ENCODE peak calls at places on chromosomes 6 and 20, in seven cellular contexts. One of them, this sample, is unnamed.

GRCh38 chr6:7261030-7261841 is 51.8 kb downstream of the SSR1 start:
- DNase-seq in RWPE2: peak
- DNase-seq in iPS DF 6.9: peak
- DNase-seq in IMR-90: peak
- DNase-seq in aorta: peak
- DNase-seq in astrocyte: peak
- DNase-seq in SJSA1: peak
- DNase-seq in this sample: peak

GRCh38 chr6:40899684-40900155 is 139.3 kb downstream of the UNC5CL start:
- DNase-seq in astrocyte: no peak
- DNase-seq in SJSA1: no peak
- DNase-seq in IMR-90: no peak
- DNase-seq in aorta: no peak
- DNase-seq in iPS DF 6.9: no peak
- DNase-seq in RWPE2: no peak
- DNase-seq in this sample: no peak

GRCh38 chr20:2874456-2874855 is 1.2 kb downstream of the PTPRA start:
- DNase-seq in SJSA1: peak
- DNase-seq in IMR-90: peak
- DNase-seq in astrocyte: no peak
- DNase-seq in iPS DF 6.9: no peak
- DNase-seq in aorta: no peak
- DNase-seq in RWPE2: no peak
- DNase-seq in this sample: no peak

GRCh38 chr6:123742626-123743025 is 61.0 kb upstream of the NKAIN2 start:
- DNase-seq in astrocyte: peak
- DNase-seq in SJSA1: no peak
- DNase-seq in iPS DF 6.9: no peak
- DNase-seq in IMR-90: no peak
- DNase-seq in aorta: no peak
- DNase-seq in RWPE2: no peak
- DNase-seq in this sample: no peak

GRCh38 chr20:48102821-48103635 is 317.7 kb upstream of the SULF2 start:
- DNase-seq in iPS DF 6.9: no peak
- DNase-seq in SJSA1: no peak
- DNase-seq in astrocyte: peak
- DNase-seq in IMR-90: no peak
- DNase-seq in aorta: no peak
- DNase-seq in RWPE2: peak
- DNase-seq in this sample: no peak

GRCh38 chr20:58470336-58470978 is 44.7 kb downstream of the APCDD1L start:
- DNase-seq in IMR-90: no peak
- DNase-seq in iPS DF 6.9: no peak
- DNase-seq in aorta: no peak
- DNase-seq in astrocyte: no peak
- DNase-seq in SJSA1: no peak
- DNase-seq in RWPE2: peak
- DNase-seq in this sample: no peak

GRCh38 chr6:42929928-42930360 is 664 bp downstream of the CNPY3 start:
- DNase-seq in astrocyte: peak
- DNase-seq in iPS DF 6.9: no peak
- DNase-seq in RWPE2: no peak
- DNase-seq in IMR-90: peak
- DNase-seq in SJSA1: no peak
- DNase-seq in aorta: peak
- DNase-seq in this sample: peak

GRCh38 chr6:156065838-156066237 is 610.2 kb upstream of the NOX3 start:
- DNase-seq in SJSA1: no peak
- DNase-seq in aorta: no peak
- DNase-seq in iPS DF 6.9: no peak
- DNase-seq in RWPE2: no peak
- DNase-seq in astrocyte: no peak
- DNase-seq in IMR-90: no peak
- DNase-seq in this sample: no peak

GRCh38 chr6:20873425-20874190 is 339.4 kb downstream of the CDKAL1 start:
- DNase-seq in IMR-90: no peak
- DNase-seq in SJSA1: no peak
- DNase-seq in aorta: no peak
- DNase-seq in iPS DF 6.9: no peak
- DNase-seq in astrocyte: no peak
- DNase-seq in RWPE2: no peak
- DNase-seq in this sample: no peak

GRCh38 chr6:149248688-149249369 is 68.7 kb upstream of the TAB2 start:
- DNase-seq in aorta: no peak
- DNase-seq in iPS DF 6.9: no peak
- DNase-seq in SJSA1: peak
- DNase-seq in RWPE2: no peak
- DNase-seq in IMR-90: no peak
- DNase-seq in astrocyte: no peak
- DNase-seq in this sample: peak

GRCh38 chr6:15283986-15284361 is 38.1 kb downstream of the JARID2 start:
- DNase-seq in IMR-90: no peak
- DNase-seq in RWPE2: no peak
- DNase-seq in SJSA1: peak
- DNase-seq in iPS DF 6.9: no peak
- DNase-seq in aorta: no peak
- DNase-seq in astrocyte: peak
- DNase-seq in this sample: no peak

GRCh38 chr20:64256282-64256947 is 867 bp downstream of the PCMTD2 start:
- DNase-seq in iPS DF 6.9: no peak
- DNase-seq in aorta: no peak
- DNase-seq in RWPE2: no peak
- DNase-seq in astrocyte: peak
- DNase-seq in SJSA1: no peak
- DNase-seq in IMR-90: peak
- DNase-seq in this sample: no peak

GRCh38 chr6:72787521-72788031 is 165.7 kb downstream of the KCNQ5 start:
- DNase-seq in RWPE2: peak
- DNase-seq in SJSA1: peak
- DNase-seq in IMR-90: peak
- DNase-seq in astrocyte: peak
- DNase-seq in aorta: no peak
- DNase-seq in iPS DF 6.9: peak
- DNase-seq in this sample: peak

GRCh38 chr6:163181666-163182180 is 232.8 kb upstream of the QKI start:
- DNase-seq in iPS DF 6.9: no peak
- DNase-seq in aorta: no peak
- DNase-seq in RWPE2: no peak
- DNase-seq in SJSA1: no peak
- DNase-seq in astrocyte: no peak
- DNase-seq in IMR-90: no peak
- DNase-seq in this sample: no peak

GRCh38 chr6:148118303-148118702 is 224.3 kb upstream of the SASH1 start:
- DNase-seq in astrocyte: no peak
- DNase-seq in iPS DF 6.9: no peak
- DNase-seq in RWPE2: no peak
- DNase-seq in SJSA1: no peak
- DNase-seq in IMR-90: no peak
- DNase-seq in aorta: no peak
- DNase-seq in this sample: no peak

GRCh38 chr6:105191351-105191750 is 11.5 kb upstream of the POPDC3 start:
- DNase-seq in SJSA1: no peak
- DNase-seq in aorta: no peak
- DNase-seq in RWPE2: no peak
- DNase-seq in astrocyte: no peak
- DNase-seq in iPS DF 6.9: no peak
- DNase-seq in IMR-90: peak
- DNase-seq in this sample: no peak

GRCh38 chr6:31680841-31681671 is at the start of gene LY6G5C:
- DNase-seq in SJSA1: peak
- DNase-seq in RWPE2: no peak
- DNase-seq in iPS DF 6.9: no peak
- DNase-seq in IMR-90: peak
- DNase-seq in astrocyte: peak
- DNase-seq in aorta: peak
- DNase-seq in this sample: peak

GRCh38 chr20:33648396-33649004 is 13.6 kb upstream of the C20orf144 start:
- DNase-seq in IMR-90: no peak
- DNase-seq in RWPE2: peak
- DNase-seq in SJSA1: no peak
- DNase-seq in iPS DF 6.9: no peak
- DNase-seq in aorta: no peak
- DNase-seq in astrocyte: no peak
- DNase-seq in this sample: peak

GRCh38 chr20:52470561-52470960 is 279.0 kb upstream of the ZFP64 start:
- DNase-seq in iPS DF 6.9: no peak
- DNase-seq in SJSA1: no peak
- DNase-seq in IMR-90: no peak
- DNase-seq in astrocyte: no peak
- DNase-seq in aorta: no peak
- DNase-seq in RWPE2: no peak
- DNase-seq in this sample: no peak

GRCh38 chr6:6785163-6785521 is 196.6 kb downstream of the LY86 start:
- DNase-seq in IMR-90: no peak
- DNase-seq in astrocyte: no peak
- DNase-seq in aorta: no peak
- DNase-seq in SJSA1: no peak
- DNase-seq in RWPE2: no peak
- DNase-seq in iPS DF 6.9: no peak
- DNase-seq in this sample: no peak

GRCh38 chr20:62122659-62123449 is 579 bp downstream of the LSM14B start:
- DNase-seq in IMR-90: no peak
- DNase-seq in RWPE2: peak
- DNase-seq in iPS DF 6.9: no peak
- DNase-seq in SJSA1: peak
- DNase-seq in astrocyte: no peak
- DNase-seq in aorta: peak
- DNase-seq in this sample: peak

GRCh38 chr20:46121531-46121930 is 3.4 kb downstream of the CD40 start:
- DNase-seq in iPS DF 6.9: no peak
- DNase-seq in SJSA1: no peak
- DNase-seq in astrocyte: no peak
- DNase-seq in IMR-90: no peak
- DNase-seq in RWPE2: no peak
- DNase-seq in aorta: no peak
- DNase-seq in this sample: no peak

GRCh38 chr6:3032986-3033385 is 33.3 kb downstream of the NQO2 start:
- DNase-seq in IMR-90: peak
- DNase-seq in SJSA1: no peak
- DNase-seq in iPS DF 6.9: no peak
- DNase-seq in aorta: no peak
- DNase-seq in RWPE2: no peak
- DNase-seq in astrocyte: peak
- DNase-seq in this sample: peak

GRCh38 chr6:124433369-124434064 is 528.7 kb upstream of the RNF217 start:
- DNase-seq in IMR-90: no peak
- DNase-seq in aorta: no peak
- DNase-seq in SJSA1: no peak
- DNase-seq in astrocyte: peak
- DNase-seq in RWPE2: no peak
- DNase-seq in iPS DF 6.9: no peak
- DNase-seq in this sample: no peak

GRCh38 chr6:149451361-149452061 is 33.3 kb downstream of the ZC3H12D start:
- DNase-seq in aorta: peak
- DNase-seq in IMR-90: no peak
- DNase-seq in RWPE2: no peak
- DNase-seq in SJSA1: no peak
- DNase-seq in astrocyte: no peak
- DNase-seq in iPS DF 6.9: no peak
- DNase-seq in this sample: no peak

GRCh38 chr6:138970159-138970558 is 17.9 kb downstream of the REPS1 start:
- DNase-seq in aorta: no peak
- DNase-seq in SJSA1: no peak
- DNase-seq in astrocyte: no peak
- DNase-seq in IMR-90: no peak
- DNase-seq in iPS DF 6.9: no peak
- DNase-seq in RWPE2: no peak
- DNase-seq in this sample: no peak
- H3K4me3 ChIP-seq in aorta: no peak
- H3K4me3 ChIP-seq in SJSA1: no peak
- H3K4me3 ChIP-seq in astrocyte: no peak
- H3K4me3 ChIP-seq in IMR-90: no peak
- H3K4me3 ChIP-seq in iPS DF 6.9: no peak
- H3K4me3 ChIP-seq in RWPE2: no peak
- H3K4me3 ChIP-seq in this sample: no peak

GRCh38 chr6:170268216-170269129 is 22.4 kb downstream of the DLL1 start:
- DNase-seq in IMR-90: no peak
- DNase-seq in astrocyte: no peak
- DNase-seq in iPS DF 6.9: no peak
- DNase-seq in SJSA1: no peak
- DNase-seq in RWPE2: peak
- DNase-seq in aorta: peak
- DNase-seq in this sample: no peak

GRCh38 chr6:170271771-170272314 is 19.0 kb downstream of the DLL1 start:
- DNase-seq in IMR-90: no peak
- DNase-seq in aorta: peak
- DNase-seq in astrocyte: no peak
- DNase-seq in RWPE2: no peak
- DNase-seq in SJSA1: no peak
- DNase-seq in iPS DF 6.9: no peak
- DNase-seq in this sample: no peak

GRCh38 chr6:170269151-170269872 is 21.6 kb downstream of the DLL1 start:
- DNase-seq in IMR-90: no peak
- DNase-seq in aorta: peak
- DNase-seq in iPS DF 6.9: no peak
- DNase-seq in RWPE2: peak
- DNase-seq in SJSA1: no peak
- DNase-seq in astrocyte: no peak
- DNase-seq in this sample: no peak

GRCh38 chr6:170270984-170271593 is 19.8 kb downstream of the DLL1 start:
- DNase-seq in SJSA1: no peak
- DNase-seq in RWPE2: peak
- DNase-seq in iPS DF 6.9: no peak
- DNase-seq in aorta: peak
- DNase-seq in astrocyte: no peak
- DNase-seq in IMR-90: no peak
- DNase-seq in this sample: no peak

GRCh38 chr6:170269873-170270541 is 20.9 kb downstream of the DLL1 start:
- DNase-seq in astrocyte: no peak
- DNase-seq in RWPE2: peak
- DNase-seq in aorta: peak
- DNase-seq in IMR-90: peak
- DNase-seq in SJSA1: no peak
- DNase-seq in iPS DF 6.9: no peak
- DNase-seq in this sample: no peak
- H3K4me3 ChIP-seq in astrocyte: no peak
- H3K4me3 ChIP-seq in RWPE2: no peak
- H3K4me3 ChIP-seq in aorta: no peak
- H3K4me3 ChIP-seq in IMR-90: no peak
- H3K4me3 ChIP-seq in SJSA1: no peak
- H3K4me3 ChIP-seq in iPS DF 6.9: no peak
- H3K4me3 ChIP-seq in this sample: no peak

GRCh38 chr20:57092112-57092899 is 174.1 kb downstream of the BMP7 start:
- DNase-seq in RWPE2: peak
- DNase-seq in astrocyte: no peak
- DNase-seq in iPS DF 6.9: peak
- DNase-seq in SJSA1: peak
- DNase-seq in aorta: no peak
- DNase-seq in IMR-90: peak
- DNase-seq in this sample: peak
- H3K4me3 ChIP-seq in RWPE2: no peak
- H3K4me3 ChIP-seq in astrocyte: no peak
- H3K4me3 ChIP-seq in iPS DF 6.9: no peak
- H3K4me3 ChIP-seq in SJSA1: no peak
- H3K4me3 ChIP-seq in aorta: no peak
- H3K4me3 ChIP-seq in IMR-90: no peak
- H3K4me3 ChIP-seq in this sample: no peak

DNA sequence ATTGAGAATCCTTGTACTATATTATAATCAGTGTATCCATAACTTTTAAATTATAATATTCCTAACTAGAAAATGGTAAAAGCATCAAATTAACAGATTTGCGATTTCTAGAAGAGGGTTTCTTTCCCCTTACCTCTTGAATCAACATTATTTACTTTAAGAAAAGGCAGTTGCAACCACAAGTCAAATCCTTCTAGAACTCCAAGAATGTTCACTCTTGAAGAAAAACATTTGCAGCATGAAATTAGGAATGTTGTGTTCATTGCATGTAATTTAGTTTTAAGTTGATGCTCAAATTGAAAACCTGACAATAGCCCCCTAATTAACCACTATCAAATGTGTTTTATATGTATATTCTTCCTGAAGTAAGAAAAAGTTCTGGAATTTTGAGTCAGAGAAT is 2.3 kb upstream of the REV3L start:
- DNase-seq in SJSA1: peak
- DNase-seq in astrocyte: no peak
- DNase-seq in iPS DF 6.9: no peak
- DNase-seq in aorta: no peak
- DNase-seq in RWPE2: no peak
- DNase-seq in IMR-90: peak
- DNase-seq in this sample: no peak
- H3K4me3 ChIP-seq in SJSA1: no peak
- H3K4me3 ChIP-seq in astrocyte: no peak
- H3K4me3 ChIP-seq in iPS DF 6.9: no peak
- H3K4me3 ChIP-seq in aorta: no peak
- H3K4me3 ChIP-seq in RWPE2: no peak
- H3K4me3 ChIP-seq in IMR-90: no peak
- H3K4me3 ChIP-seq in this sample: no peak